ENCODE peak calls at places on chromosomes 5 and 9, in ten cellular contexts. A is retina, S is transverse colon, E is GM23248, R is NCI-H1048, G is PC-3, X is mammary epithelial cell, Z is heart right ventricle, F is iPS-NIHi11, L is HT1080. J is an unnamed sample.

GRCh38 chr5:171122372-171122771 is 186.7 kb upstream of the TLX3 start:
- DNase-seq in L (peak; percentile 36), R (no peak), A (no peak), X (no peak), E (no peak), S (no peak), G (no peak), F (no peak), Z (no peak), J (no peak)

GRCh38 chr9:137317021-137317978 is 15.2 kb upstream of the NRARP start:
- DNase-seq in E (no peak), F (peak; percentile 17), G (no peak), X (no peak), Z (no peak), A (peak; percentile 29), S (no peak), R (no peak), L (no peak), J (no peak)

GRCh38 chr5:142119051-142119625 is 10.6 kb downstream of the NDFIP1 start:
- DNase-seq in G (no peak), Z (no peak), E (no peak), S (no peak), X (no peak), F (no peak), A (no peak), L (no peak), R (no peak), J (no peak)

GRCh38 chr9:81868145-81868544 is 60.1 kb upstream of the SPATA31D4 start:
- DNase-seq in R (no peak), E (no peak), A (no peak), G (no peak), L (peak; percentile 51), Z (no peak), F (no peak), X (no peak), S (no peak), J (no peak)

GRCh38 chr9:15696979-15697378 is 144.1 kb downstream of the CCDC171 start:
- DNase-seq in Z (no peak), S (no peak), L (peak; percentile 69), R (no peak), X (no peak), E (peak; percentile 28), G (peak; percentile 8), A (no peak), F (peak; percentile 19), J (no peak)

GRCh38 chr5:148084269-148084668 is 20.5 kb downstream of the SPINK5 start:
- DNase-seq in F (no peak), G (no peak), E (no peak), S (no peak), A (no peak), R (no peak), L (no peak), Z (no peak), X (no peak), J (no peak)

GRCh38 chr9:89383030-89383720 is 64.9 kb downstream of the SECISBP2 start:
- DNase-seq in X (no peak), A (no peak), F (peak; percentile 50), L (no peak), G (no peak), S (no peak), Z (no peak), E (no peak), R (no peak), J (no peak)

GRCh38 chr5:151047814-151048425 is 27.5 kb downstream of the GPX3 start:
- DNase-seq in F (peak; percentile 75), G (peak; percentile 22), X (no peak), A (peak; percentile 33), Z (peak; percentile 24), L (no peak), R (no peak), S (no peak), E (peak; percentile 54), J (no peak)

GRCh38 chr5:115831163-115831768 is 10.1 kb downstream of the ATG12 start:
- DNase-seq in E (peak; percentile 70), R (no peak), Z (peak; percentile 17), S (peak; percentile 15), X (peak; percentile 19), L (no peak), F (peak; percentile 53), A (peak; percentile 16), G (peak; percentile 66), J (no peak)

GRCh38 chr5:135047347-135047695 is 13.3 kb upstream of the PITX1 start:
- DNase-seq in Z (no peak), A (no peak), L (no peak), F (no peak), S (no peak), R (no peak), X (no peak), G (no peak), E (no peak), J (no peak)

GRCh38 chr5:170225326-170226137 is 7.3 kb upstream of the C5orf58 start:
- DNase-seq in L (peak; percentile 31), E (peak; percentile 79), X (peak; percentile 38), G (peak; percentile 76), S (peak; percentile 65), R (peak; percentile 60), F (peak; percentile 77), Z (peak; percentile 83), A (peak; percentile 69), J (no peak)

GRCh38 chr9:33106827-33107621 is 30.6 kb upstream of the SMU1 start:
- DNase-seq in G (peak; percentile 53), L (peak; percentile 66), E (peak; percentile 86), X (peak; percentile 71), R (no peak), Z (peak; percentile 78), A (no peak), F (peak; percentile 48), S (no peak), J (peak; percentile 84)

GRCh38 chr5:155050384-155051019 is 36.9 kb downstream of the KIF4B start:
- DNase-seq in F (no peak), L (no peak), R (peak; percentile 26), S (no peak), G (no peak), A (no peak), Z (no peak), E (no peak), X (no peak), J (no peak)

GRCh38 chr5:83914662-83915418 is 194.2 kb upstream of the HAPLN1 start:
- DNase-seq in F (no peak), R (no peak), Z (no peak), X (no peak), E (no peak), L (peak; percentile 24), A (no peak), S (no peak), G (no peak), J (no peak)

GRCh38 chr5:170783498-170784247 is at the start of gene GABRP:
- DNase-seq in Z (no peak), S (no peak), L (no peak), X (no peak), F (no peak), E (no peak), G (no peak), R (no peak), A (no peak), J (no peak)

GRCh38 chr5:57172466-57172961 is 1.3 kb upstream of the GPBP1 start:
- DNase-seq in S (no peak), F (no peak), L (peak; percentile 25), E (peak; percentile 54), X (peak; percentile 24), G (peak; percentile 24), Z (no peak), R (no peak), A (no peak), J (no peak)

GRCh38 chr9:77014597-77015263 is 4.7 kb upstream of the FOXB2 start:
- DNase-seq in F (peak; percentile 27), L (no peak), X (no peak), A (peak; percentile 52), G (no peak), E (peak; percentile 26), R (no peak), S (no peak), Z (no peak), J (no peak)

GRCh38 chr5:91269198-91269597 is 113.9 kb downstream of the ARRDC3 start:
- DNase-seq in F (no peak), A (no peak), R (no peak), Z (no peak), E (no peak), X (peak; percentile 17), G (no peak), S (no peak), L (no peak), J (no peak)

GRCh38 chr5:33594006-33594405 is 153.2 kb downstream of the TARS1 start:
- DNase-seq in S (no peak), L (no peak), F (no peak), G (no peak), X (no peak), A (no peak), Z (no peak), E (no peak), R (no peak), J (no peak)

GRCh38 chr9:135587658-135588057 is 26.1 kb downstream of the PAEP start:
- DNase-seq in A (no peak), X (no peak), F (no peak), E (no peak), S (no peak), G (no peak), R (no peak), L (no peak), Z (no peak), J (no peak)

GRCh38 chr5:87210076-87210475 is 57.6 kb upstream of the RASA1 start:
- DNase-seq in E (peak; percentile 22), X (no peak), Z (no peak), A (no peak), G (peak; percentile 35), F (no peak), R (no peak), L (no peak), S (no peak), J (no peak)

GRCh38 chr5:134857401-134857800 is 11.6 kb downstream of the C5orf24 start:
- DNase-seq in R (no peak), Z (no peak), X (no peak), E (no peak), F (no peak), A (no peak), S (no peak), G (no peak), L (no peak), J (no peak)

GRCh38 chr5:128764910-128765309 is 200.4 kb upstream of the SLC27A6 start:
- DNase-seq in S (no peak), G (no peak), L (no peak), R (no peak), F (no peak), A (no peak), E (no peak), X (no peak), Z (peak; percentile 8), J (no peak)

GRCh38 chr5:151128817-151129216 is 28.8 kb downstream of the ANXA6 start:
- DNase-seq in F (no peak), E (no peak), G (no peak), L (no peak), X (no peak), A (no peak), S (no peak), R (no peak), Z (no peak), J (no peak)

GRCh38 chr9:35285731-35286130 is 123.9 kb downstream of the UNC13B start:
- DNase-seq in G (no peak), E (no peak), R (no peak), A (no peak), S (no peak), Z (no peak), X (no peak), L (no peak), F (no peak), J (no peak)

GRCh38 chr9:126523621-126524111 is 90.1 kb upstream of the LMX1B start:
- DNase-seq in E (peak; percentile 42), A (no peak), G (no peak), L (peak; percentile 35), S (no peak), X (no peak), Z (no peak), F (no peak), R (no peak), J (no peak)

GRCh38 chr5:114665551-114665950 is 303.7 kb downstream of the KCNN2 start:
- DNase-seq in R (no peak), L (no peak), Z (no peak), X (no peak), G (no peak), E (no peak), S (no peak), A (no peak), F (no peak), J (no peak)

GRCh38 chr5:141841781-141842180 is 36.4 kb downstream of the PCDH1 start:
- DNase-seq in G (no peak), A (no peak), R (no peak), Z (no peak), X (no peak), S (peak; percentile 71), E (no peak), L (no peak), F (no peak), J (no peak)

J was measured in AG04449.